ENCODE peak calls at places on chromosomes 2 and 18, in four cellular contexts. One of them, this sample, is unnamed.

GRCh38 chr2:122758967-122759366 is 1003.5 kb downstream of the TSN start:
- DNase-seq in mesendoderm: no peak
- DNase-seq in H1: no peak
- DNase-seq in IMR-90: no peak
- DNase-seq in this sample: no peak

GRCh38 chr2:96093528-96093927 is 22.8 kb downstream of the ADRA2B start:
- DNase-seq in IMR-90: no peak
- DNase-seq in H1: no peak
- DNase-seq in mesendoderm: no peak
- DNase-seq in this sample: no peak

GRCh38 chr2:60569680-60570111 is 16.2 kb upstream of the BCL11A start:
- DNase-seq in mesendoderm: peak; percentile 56
- DNase-seq in IMR-90: no peak
- DNase-seq in H1: peak; percentile 53
- DNase-seq in this sample: no peak

GRCh38 chr18:70469916-70470315 is 181.1 kb downstream of the SOCS6 start:
- DNase-seq in IMR-90: no peak
- DNase-seq in H1: no peak
- DNase-seq in mesendoderm: peak; percentile 21
- DNase-seq in this sample: no peak

GRCh38 chr2:169983506-169983905 is 156.3 kb downstream of the UBR3 start:
- DNase-seq in mesendoderm: peak; percentile 37
- DNase-seq in IMR-90: no peak
- DNase-seq in H1: no peak
- DNase-seq in this sample: no peak

GRCh38 chr2:161423351-161424178 is 7.5 kb downstream of the TBR1 start:
- DNase-seq in mesendoderm: peak; percentile 72
- DNase-seq in H1: peak; percentile 80
- DNase-seq in IMR-90: no peak
- DNase-seq in this sample: peak; percentile 61

GRCh38 chr2:66446178-66446860 is 11.4 kb downstream of the MEIS1 start:
- DNase-seq in IMR-90: no peak
- DNase-seq in mesendoderm: peak; percentile 70
- DNase-seq in H1: peak; percentile 72
- DNase-seq in this sample: peak; percentile 69

GRCh38 chr2:85143463-85144082 is 10.4 kb downstream of the TCF7L1 start:
- DNase-seq in H1: no peak
- DNase-seq in mesendoderm: no peak
- DNase-seq in IMR-90: no peak
- DNase-seq in this sample: no peak

GRCh38 chr18:79552696-79553095 is 126.9 kb upstream of the CTDP1 start:
- DNase-seq in H1: no peak
- DNase-seq in IMR-90: no peak
- DNase-seq in mesendoderm: no peak
- DNase-seq in this sample: no peak

GRCh38 chr2:32773409-32773808 is 145.6 kb downstream of the TTC27 start:
- DNase-seq in mesendoderm: peak; percentile 25
- DNase-seq in H1: no peak
- DNase-seq in IMR-90: no peak
- DNase-seq in this sample: no peak

GRCh38 chr2:32768387-32769174 is 140.7 kb downstream of the TTC27 start:
- DNase-seq in IMR-90: no peak
- DNase-seq in H1: no peak
- DNase-seq in mesendoderm: no peak
- DNase-seq in this sample: no peak

GRCh38 chr2:32775954-32776353 is 148.1 kb downstream of the TTC27 start:
- DNase-seq in H1: no peak
- DNase-seq in mesendoderm: peak; percentile 29
- DNase-seq in IMR-90: no peak
- DNase-seq in this sample: no peak

GRCh38 chr2:32770360-32770759 is 142.5 kb downstream of the TTC27 start:
- DNase-seq in mesendoderm: no peak
- DNase-seq in IMR-90: no peak
- DNase-seq in H1: no peak
- DNase-seq in this sample: no peak

GRCh38 chr2:32772623-32773221 is 144.9 kb downstream of the TTC27 start:
- DNase-seq in H1: peak; percentile 48
- DNase-seq in IMR-90: peak; percentile 76
- DNase-seq in mesendoderm: peak; percentile 89
- DNase-seq in this sample: peak; percentile 32
- H3K4me1 ChIP-seq in H1: no peaks in the 10 kb centered on the region
- H3K4me1 ChIP-seq in IMR-90: peaks cover 7% of the 10 kb centered on the region
- H3K4me1 ChIP-seq in mesendoderm: peaks cover 3% of the 10 kb centered on the region
- H3K4me1 ChIP-seq in this sample: no peaks in the 10 kb centered on the region

DNA sequence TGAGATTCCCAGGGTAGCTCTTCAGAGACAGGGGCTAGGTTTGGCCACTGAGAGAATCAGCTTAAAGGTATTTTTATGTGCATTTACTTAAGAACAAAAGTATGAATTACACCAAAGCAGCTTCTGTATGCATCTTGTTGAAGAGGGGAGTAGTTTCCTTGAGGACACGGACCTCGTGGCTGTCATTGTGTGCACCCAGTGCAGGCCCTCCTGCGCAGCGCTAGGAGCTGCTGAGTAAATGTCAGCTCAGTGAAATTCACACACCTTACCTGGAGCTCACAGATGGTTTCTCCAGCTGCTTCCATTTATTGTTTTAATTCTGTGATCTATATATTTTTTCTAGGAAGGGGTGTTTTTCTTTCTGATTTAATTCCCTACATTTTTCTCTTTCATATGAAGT is 54.5 kb downstream of the TRAPPC12 start:
- DNase-seq in IMR-90: no peak
- DNase-seq in mesendoderm: no peak
- DNase-seq in H1: no peak
- DNase-seq in this sample: no peak
- H4K5ac ChIP-seq in IMR-90: no peak overlapping the region
- H4K5ac ChIP-seq in mesendoderm: no peak overlapping the region
- H4K5ac ChIP-seq in H1: no peak overlapping the region
- H4K5ac ChIP-seq in this sample: no peak overlapping the region

GRCh38 chr2:27582695-27583389 is at the start of gene ZNF512:
- DNase-seq in H1: peak; percentile 93
- DNase-seq in IMR-90: peak; percentile 91
- DNase-seq in mesendoderm: peak; percentile 97
- DNase-seq in this sample: peak; percentile 97

GRCh38 chr2:27583390-27583915 is 611 bp downstream of the ZNF512 start:
- DNase-seq in IMR-90: peak; percentile 24
- DNase-seq in mesendoderm: no peak
- DNase-seq in H1: no peak
- DNase-seq in this sample: no peak

GRCh38 chr2:27582129-27582694 is 630 bp upstream of the ZNF512 start:
- DNase-seq in mesendoderm: no peak
- DNase-seq in H1: no peak
- DNase-seq in IMR-90: no peak
- DNase-seq in this sample: no peak

GRCh38 chr2:27584597-27584996 is 1.8 kb downstream of the ZNF512 start:
- DNase-seq in IMR-90: no peak
- DNase-seq in mesendoderm: no peak
- DNase-seq in H1: no peak
- DNase-seq in this sample: no peak

GRCh38 chr2:27581417-27582128 is 1.3 kb upstream of the ZNF512 start:
- DNase-seq in mesendoderm: no peak
- DNase-seq in IMR-90: no peak
- DNase-seq in H1: no peak
- DNase-seq in this sample: no peak
- H2BK15ac ChIP-seq in mesendoderm: no peak overlapping the region
- H2BK15ac ChIP-seq in IMR-90: peak overlapping the region; percentile 71
- H2BK15ac ChIP-seq in H1: no peak overlapping the region
- H2BK15ac ChIP-seq in this sample: no peak overlapping the region

GRCh38 chr2:47900857-47901256 is 5.4 kb downstream of the FBXO11 start:
- DNase-seq in IMR-90: no peak
- DNase-seq in mesendoderm: no peak
- DNase-seq in H1: no peak
- DNase-seq in this sample: no peak
- H3K4me1 ChIP-seq in IMR-90: no peaks in the 10 kb centered on the region
- H3K4me1 ChIP-seq in mesendoderm: peaks cover 4% of the 10 kb centered on the region
- H3K4me1 ChIP-seq in H1: no peaks in the 10 kb centered on the region
- H3K4me1 ChIP-seq in this sample: no peaks in the 10 kb centered on the region

GRCh38 chr2:207413376-207413907 is 116.3 kb upstream of the CREB1 start:
- DNase-seq in mesendoderm: no peak
- DNase-seq in IMR-90: no peak
- DNase-seq in H1: no peak
- DNase-seq in this sample: no peak

GRCh38 chr2:207418422-207418821 is 111.3 kb upstream of the CREB1 start:
- DNase-seq in H1: no peak
- DNase-seq in mesendoderm: no peak
- DNase-seq in IMR-90: no peak
- DNase-seq in this sample: no peak

GRCh38 chr2:207419331-207419730 is 110.4 kb upstream of the CREB1 start:
- DNase-seq in H1: no peak
- DNase-seq in IMR-90: no peak
- DNase-seq in mesendoderm: no peak
- DNase-seq in this sample: no peak

GRCh38 chr2:207416936-207417718 is 112.6 kb upstream of the CREB1 start:
- DNase-seq in mesendoderm: no peak
- DNase-seq in IMR-90: peak; percentile 23
- DNase-seq in H1: no peak
- DNase-seq in this sample: no peak

GRCh38 chr2:207416111-207416510 is 113.7 kb upstream of the CREB1 start:
- DNase-seq in mesendoderm: no peak
- DNase-seq in IMR-90: no peak
- DNase-seq in H1: no peak
- DNase-seq in this sample: no peak
- H4K5ac ChIP-seq in mesendoderm: no peak overlapping the region
- H4K5ac ChIP-seq in IMR-90: no peak overlapping the region
- H4K5ac ChIP-seq in H1: no peak overlapping the region
- H4K5ac ChIP-seq in this sample: no peak overlapping the region

GRCh38 chr2:104656496-104657310 is 197.2 kb upstream of the POU3F3 start:
- DNase-seq in mesendoderm: peak; percentile 6
- DNase-seq in IMR-90: no peak
- DNase-seq in H1: peak; percentile 52
- DNase-seq in this sample: no peak

GRCh38 chr2:104658149-104658839 is 195.6 kb upstream of the POU3F3 start:
- DNase-seq in mesendoderm: peak; percentile 89
- DNase-seq in H1: peak; percentile 74
- DNase-seq in IMR-90: no peak
- DNase-seq in this sample: peak; percentile 75

GRCh38 chr2:104664672-104665071 is 189.2 kb upstream of the POU3F3 start:
- DNase-seq in IMR-90: no peak
- DNase-seq in H1: no peak
- DNase-seq in mesendoderm: peak; percentile 6
- DNase-seq in this sample: no peak

GRCh38 chr2:104654813-104655212 is 199.1 kb upstream of the POU3F3 start:
- DNase-seq in H1: no peak
- DNase-seq in mesendoderm: no peak
- DNase-seq in IMR-90: no peak
- DNase-seq in this sample: no peak

GRCh38 chr2:104658840-104659591 is 194.9 kb upstream of the POU3F3 start:
- DNase-seq in IMR-90: no peak
- DNase-seq in mesendoderm: peak; percentile 61
- DNase-seq in H1: peak; percentile 60
- DNase-seq in this sample: peak; percentile 50
- H2BK15ac ChIP-seq in IMR-90: no peak overlapping the region
- H2BK15ac ChIP-seq in mesendoderm: peak overlapping the region; percentile 76
- H2BK15ac ChIP-seq in H1: no peak overlapping the region
- H2BK15ac ChIP-seq in this sample: no peak overlapping the region

DNA sequence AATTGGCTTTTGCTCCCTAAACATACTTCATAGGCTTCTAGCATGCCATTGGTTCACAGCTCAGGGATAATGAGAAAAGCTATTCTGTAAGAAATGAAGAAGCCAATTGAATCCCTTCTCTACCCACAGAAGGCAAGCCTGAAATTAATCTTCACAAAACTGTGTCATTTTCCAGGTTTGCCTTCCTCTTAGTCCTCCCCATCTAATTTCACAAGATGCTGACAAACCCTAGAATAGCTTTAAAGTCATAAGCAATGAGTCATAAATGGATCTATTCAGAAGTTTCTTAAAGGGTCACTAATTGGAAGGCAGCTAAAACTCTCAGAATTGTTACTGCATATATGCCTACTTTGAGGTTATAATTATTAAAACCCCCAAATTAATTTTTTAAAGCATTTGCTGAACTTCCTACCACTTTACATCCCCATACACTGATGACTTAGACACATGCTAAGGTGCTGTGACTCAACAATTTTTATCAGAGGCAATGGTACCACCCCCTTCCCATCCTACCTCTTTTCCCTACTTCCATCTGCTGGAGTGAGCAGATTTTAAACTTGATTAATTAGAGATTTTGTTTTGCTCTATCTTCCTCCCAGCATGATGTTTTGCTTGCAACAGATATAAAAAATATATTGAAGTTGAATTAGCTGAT is 51.3 kb upstream of the NABP1 start:
- DNase-seq in mesendoderm: no peak
- DNase-seq in IMR-90: peak; percentile 85
- DNase-seq in H1: no peak
- DNase-seq in this sample: no peak
- H3K4me1 ChIP-seq in mesendoderm: no peaks in the 10 kb centered on the region
- H3K4me1 ChIP-seq in IMR-90: peaks cover 15% of the 10 kb centered on the region
- H3K4me1 ChIP-seq in H1: no peaks in the 10 kb centered on the region
- H3K4me1 ChIP-seq in this sample: no peaks in the 10 kb centered on the region

GRCh38 chr2:120769076-120769786 is 33.6 kb downstream of the GLI2 start:
- DNase-seq in H1: no peak
- DNase-seq in mesendoderm: no peak
- DNase-seq in IMR-90: no peak
- DNase-seq in this sample: no peak
- H4K5ac ChIP-seq in H1: no peak overlapping the region
- H4K5ac ChIP-seq in mesendoderm: no peak overlapping the region
- H4K5ac ChIP-seq in IMR-90: no peak overlapping the region
- H4K5ac ChIP-seq in this sample: no peak overlapping the region

GRCh38 chr2:25313711-25314513 is 27.8 kb downstream of the DNMT3A start:
- DNase-seq in mesendoderm: no peak
- DNase-seq in IMR-90: no peak
- DNase-seq in H1: no peak
- DNase-seq in this sample: no peak
- H2BK15ac ChIP-seq in mesendoderm: no peak overlapping the region
- H2BK15ac ChIP-seq in IMR-90: no peak overlapping the region
- H2BK15ac ChIP-seq in H1: peak overlapping the region; percentile 81
- H2BK15ac ChIP-seq in this sample: no peak overlapping the region

GRCh38 chr18:52953435-52953834 is 613.4 kb downstream of the DCC start:
- DNase-seq in H1: no peak
- DNase-seq in IMR-90: no peak
- DNase-seq in mesendoderm: peak; percentile 40
- DNase-seq in this sample: no peak
- H3K4me1 ChIP-seq in H1: no peaks in the 10 kb centered on the region
- H3K4me1 ChIP-seq in IMR-90: no peaks in the 10 kb centered on the region
- H3K4me1 ChIP-seq in mesendoderm: no peaks in the 10 kb centered on the region
- H3K4me1 ChIP-seq in this sample: no peaks in the 10 kb centered on the region

This sample was measured in H9.